ENCODE peak calls at places on chromosome 13, in eight cellular contexts. R is psoas muscle; V is tibial nerve; S is H9; X is DND-41; Z is lung; I is effector memory CD4-positive, alpha-beta T cell; Q is pancreas. N is an unnamed sample.

GRCh38 chr13:69524459-69525155 is 583.0 kb upstream of the ATXN8OS start:
- DNase-seq in R (no peak), V (no peak), S (no peak), X (no peak), Z (no peak), I (no peak), Q (no peak), N (no peak)

GRCh38 chr13:33167521-33167920 is 118.0 kb downstream of the STARD13 start:
- DNase-seq in R (no peak), V (no peak), S (no peak), X (no peak), Z (no peak), I (no peak), Q (no peak), N (no peak)

GRCh38 chr13:77535448-77535847 is at the start of gene SCEL:
- DNase-seq in R (no peak), V (no peak), S (no peak), X (no peak), Z (no peak), I (no peak), Q (no peak), N (no peak)

GRCh38 chr13:85241045-85241444 is 558.2 kb downstream of the SLITRK6 start:
- DNase-seq in R (no peak), V (no peak), S (no peak), X (no peak), Z (peak; percentile 48), I (no peak), Q (no peak), N (no peak)

GRCh38 chr13:109922518-109922917 is 136.1 kb upstream of the IRS2 start:
- DNase-seq in R (no peak), V (no peak), S (no peak), X (no peak), Z (no peak), I (no peak), Q (no peak), N (no peak)

GRCh38 chr13:27064252-27064995 is 107.2 kb downstream of the USP12 start:
- DNase-seq in R (no peak), V (no peak), S (no peak), X (no peak), Z (no peak), I (no peak), Q (no peak), N (no peak)

GRCh38 chr13:99307247-99307646 is at the start of gene GPR183:
- DNase-seq in R (no peak), V (no peak), S (no peak), X (no peak), Z (no peak), I (no peak), Q (no peak), N (peak; percentile 85)

GRCh38 chr13:32940601-32941000 is 75.6 kb upstream of the KL start:
- DNase-seq in R (no peak), V (no peak), S (no peak), X (no peak), Z (no peak), I (no peak), Q (no peak), N (no peak)

GRCh38 chr13:65112123-65113075 is 2117.7 kb downstream of the PCDH9 start:
- DNase-seq in R (no peak), V (no peak), S (no peak), X (no peak), Z (no peak), I (no peak), Q (no peak), N (no peak)

GRCh38 chr13:70107498-70108271 is at the start of gene ATXN8OS:
- DNase-seq in R (no peak), V (no peak), S (peak; percentile 59), X (no peak), Z (no peak), I (no peak), Q (peak; percentile 9), N (no peak)

GRCh38 chr13:20964904-20965303 is 62.4 kb upstream of the XPO4 start:
- DNase-seq in R (no peak), V (no peak), S (no peak), X (no peak), Z (no peak), I (no peak), Q (no peak), N (no peak)

GRCh38 chr13:51397262-51397933 is 55.4 kb downstream of the INTS6 start:
- DNase-seq in R (peak; percentile 51), V (peak; percentile 24), S (no peak), X (no peak), Z (no peak), I (no peak), Q (no peak), N (no peak)

GRCh38 chr13:41827507-41828213 is 133.2 kb downstream of the VWA8 start:
- DNase-seq in R (no peak), V (no peak), S (no peak), X (no peak), Z (no peak), I (no peak), Q (no peak), N (no peak)

GRCh38 chr13:98796191-98796590 is 43.7 kb upstream of the SLC15A1 start:
- DNase-seq in R (no peak), V (no peak), S (no peak), X (no peak), Z (no peak), I (no peak), Q (no peak), N (no peak)

GRCh38 chr13:107365466-107366215 is 797.7 kb upstream of the ARGLU1 start:
- DNase-seq in R (no peak), V (no peak), S (no peak), X (no peak), Z (no peak), I (no peak), Q (no peak), N (no peak)

GRCh38 chr13:94696171-94696570 is 16.2 kb downstream of the SOX21 start:
- DNase-seq in R (no peak), V (no peak), S (no peak), X (no peak), Z (no peak), I (no peak), Q (no peak), N (no peak)
- H3K27me3 ChIP-seq in R (no peaks in the 10 kb centered on the region), V (peaks cover 34% of the 10 kb centered on the region), S (peaks cover 15% of the 10 kb centered on the region), X (no peaks in the 10 kb centered on the region), Z (no peaks in the 10 kb centered on the region), I (no peaks in the 10 kb centered on the region), Q (no peaks in the 10 kb centered on the region), N (peaks cover under 1% of the 10 kb centered on the region)

GRCh38 chr13:93765056-93765455 is 538.4 kb downstream of the GPC6 start:
- DNase-seq in R (no peak), V (no peak), S (no peak), X (no peak), Z (no peak), I (no peak), Q (no peak), N (no peak)

GRCh38 chr13:93767917-93768422 is 541.4 kb downstream of the GPC6 start:
- DNase-seq in R (no peak), V (no peak), S (no peak), X (no peak), Z (no peak), I (no peak), Q (no peak), N (no peak)

GRCh38 chr13:93767231-93767916 is 540.8 kb downstream of the GPC6 start:
- DNase-seq in R (no peak), V (no peak), S (no peak), X (no peak), Z (no peak), I (no peak), Q (no peak), N (no peak)

GRCh38 chr13:93765811-93766210 is 539.2 kb downstream of the GPC6 start:
- DNase-seq in R (no peak), V (no peak), S (no peak), X (no peak), Z (no peak), I (no peak), Q (no peak), N (no peak)

DNA sequence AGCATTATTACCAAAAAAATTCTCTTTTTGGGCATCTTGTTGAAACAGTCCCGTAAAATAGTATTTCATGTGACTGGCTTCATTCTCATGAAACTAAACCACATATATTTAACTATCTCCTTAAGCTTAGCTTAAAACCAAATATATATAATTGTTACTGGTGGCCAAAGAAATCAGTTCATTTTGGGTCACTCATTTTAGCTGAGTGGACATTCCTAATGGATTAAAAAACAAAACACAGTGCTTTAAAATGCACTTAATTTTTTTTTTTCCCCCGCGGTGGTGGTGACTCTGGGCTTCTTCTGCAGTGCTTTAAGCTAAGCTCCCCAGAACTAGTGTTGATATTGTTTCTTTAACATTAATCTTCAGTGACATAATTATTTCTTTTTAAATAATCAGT is 540.1 kb downstream of the GPC6 start:
- DNase-seq in R (no peak), V (no peak), S (no peak), X (no peak), Z (no peak), I (no peak), Q (no peak), N (no peak)
- H3K9me3 ChIP-seq in R (no peaks in the 10 kb centered on the region), V (no peaks in the 10 kb centered on the region), S (peaks cover 4% of the 10 kb centered on the region), X (no peaks in the 10 kb centered on the region), Z (no peaks in the 10 kb centered on the region), I (no peaks in the 10 kb centered on the region), Q (no peaks in the 10 kb centered on the region), N (no peaks in the 10 kb centered on the region)

GRCh38 chr13:100808848-100809247 is 134.3 kb upstream of the TMTC4 start:
- DNase-seq in R (no peak), V (no peak), S (no peak), X (no peak), Z (no peak), I (no peak), Q (no peak), N (no peak)

GRCh38 chr13:100811906-100812305 is 137.3 kb upstream of the TMTC4 start:
- DNase-seq in R (no peak), V (no peak), S (no peak), X (no peak), Z (no peak), I (no peak), Q (no peak), N (no peak)

GRCh38 chr13:100810991-100811390 is 136.4 kb upstream of the TMTC4 start:
- DNase-seq in R (no peak), V (no peak), S (no peak), X (no peak), Z (no peak), I (no peak), Q (no peak), N (no peak)

GRCh38 chr13:100809856-100810255 is 135.3 kb upstream of the TMTC4 start:
- DNase-seq in R (no peak), V (no peak), S (no peak), X (no peak), Z (no peak), I (no peak), Q (no peak), N (no peak)

DNA sequence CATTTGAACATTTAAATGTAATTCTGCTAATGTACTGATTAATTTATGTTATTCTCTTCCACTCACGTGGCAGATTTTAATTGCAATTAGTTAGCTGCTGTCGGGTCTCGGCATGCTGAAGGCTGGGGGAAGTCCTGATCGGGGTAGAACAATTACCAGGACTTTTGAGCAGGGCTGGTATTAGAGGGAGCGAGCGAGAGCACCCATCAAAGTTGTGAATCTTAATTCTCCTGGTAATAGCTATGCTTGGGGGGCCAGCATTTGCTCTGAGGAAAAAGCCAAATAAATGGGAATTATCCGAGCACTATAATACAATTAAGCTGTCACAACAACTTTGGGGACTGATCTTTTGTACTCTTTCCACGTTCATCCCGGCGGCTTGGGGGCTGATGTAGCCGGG is 136.8 kb upstream of the TMTC4 start:
- DNase-seq in R (no peak), V (no peak), S (no peak), X (no peak), Z (no peak), I (no peak), Q (no peak), N (no peak)
- H3K27me3 ChIP-seq in R (no peaks in the 10 kb centered on the region), V (no peaks in the 10 kb centered on the region), S (no peaks in the 10 kb centered on the region), X (peaks cover 12% of the 10 kb centered on the region), Z (no peaks in the 10 kb centered on the region), I (peaks cover 4% of the 10 kb centered on the region), Q (no peaks in the 10 kb centered on the region), N (no peaks in the 10 kb centered on the region)

GRCh38 chr13:58165617-58166016 is 534.1 kb downstream of the PCDH17 start:
- DNase-seq in R (no peak), V (no peak), S (no peak), X (no peak), Z (no peak), I (no peak), Q (no peak), N (no peak)
- H3K9me3 ChIP-seq in R (no peaks in the 10 kb centered on the region), V (no peaks in the 10 kb centered on the region), S (no peaks in the 10 kb centered on the region), X (no peaks in the 10 kb centered on the region), Z (no peaks in the 10 kb centered on the region), I (no peaks in the 10 kb centered on the region), Q (no peaks in the 10 kb centered on the region), N (no peaks in the 10 kb centered on the region)

N was measured in CD4-positive, alpha-beta memory T cell.